ENCODE peak calls at places on chromosomes 7 and 10, in four cellular contexts. E is right cardiac atrium, N is cardiac muscle cell, F is heart left ventricle. W is an unnamed sample.
A peak's percentile ranks its signal among the peaks of the same experiment; 100 is the strongest.

GRCh38 chr7:28169166-28169713 is 11.4 kb downstream of the JAZF1 start:
- DNase-seq in E (no peak), N (no peak), F (no peak), W (no peak)

GRCh38 chr7:30877010-30877740 is 34.5 kb upstream of the AQP1 start:
- DNase-seq in E (no peak), N (no peak), F (no peak), W (no peak)

GRCh38 chr7:66399566-66399965 is 194.4 kb downstream of the TPST1 start:
- DNase-seq in E (no peak), N (no peak), F (no peak), W (no peak)

GRCh38 chr7:74272305-74273038 is 16.7 kb upstream of the CLIP2 start:
- DNase-seq in E (peak; percentile 79), N (peak; percentile 98), F (peak; percentile 90), W (peak; percentile 59)

GRCh38 chr7:25389489-25390106 is 161.3 kb upstream of the NPVF start:
- DNase-seq in E (no peak), N (peak; percentile 76), F (no peak), W (no peak)

GRCh38 chr10:55183993-55184392 is 383.0 kb upstream of the PCDH15 start:
- DNase-seq in E (no peak), N (peak; percentile 3), F (no peak), W (no peak)

GRCh38 chr10:33085313-33085833 is 127.3 kb upstream of the ITGB1 start:
- DNase-seq in E (no peak), N (peak; percentile 41), F (no peak), W (no peak)

GRCh38 chr7:42238709-42239395 is 1.8 kb upstream of the GLI3 start:
- DNase-seq in E (no peak), N (peak; percentile 79), F (no peak), W (no peak)

GRCh38 chr7:76512941-76513816 is 2.8 kb downstream of the UPK3B start:
- DNase-seq in E (no peak), N (peak; percentile 19), F (no peak), W (no peak)

GRCh38 chr7:46444266-46444665 is 523.2 kb upstream of the IGFBP3 start:
- DNase-seq in E (no peak), N (no peak), F (no peak), W (no peak)

GRCh38 chr7:137009404-137009803 is 141.0 kb downstream of the CHRM2 start:
- DNase-seq in E (no peak), N (no peak), F (no peak), W (no peak)

GRCh38 chr7:26083113-26083512 is 68.9 kb upstream of the NFE2L3 start:
- DNase-seq in E (no peak), N (peak; percentile 33), F (no peak), W (no peak)

GRCh38 chr7:151895695-151896485 is 19.0 kb upstream of the PRKAG2 start:
- DNase-seq in E (no peak), N (no peak), F (no peak), W (no peak)

GRCh38 chr10:49353026-49353894 is 42.6 kb downstream of the DRGX start:
- DNase-seq in E (no peak), N (no peak), F (no peak), W (no peak)

GRCh38 chr10:32981760-32982159 is 23.7 kb upstream of the ITGB1 start:
- DNase-seq in E (peak; percentile 50), N (peak; percentile 86), F (peak; percentile 69), W (peak; percentile 54)

GRCh38 chr10:125146791-125147604 is 13.4 kb downstream of the CTBP2 start:
- DNase-seq in E (no peak), N (no peak), F (no peak), W (no peak)

GRCh38 chr7:68978710-68979109 is 619.6 kb upstream of the AUTS2 start:
- DNase-seq in E (no peak), N (no peak), F (no peak), W (no peak)

GRCh38 chr10:71742301-71743098 is 22.9 kb upstream of the C10orf105 start:
- DNase-seq in E (no peak), N (no peak), F (no peak), W (no peak)

GRCh38 chr10:124447741-124448466 is 1.9 kb downstream of the NKX1-2 start:
- DNase-seq in E (no peak), N (no peak), F (no peak), W (no peak)

GRCh38 chr7:3942778-3943177 is 641.7 kb downstream of the SDK1 start:
- DNase-seq in E (no peak), N (no peak), F (no peak), W (no peak)

GRCh38 chr7:120981888-120982615 is 6.5 kb upstream of the CPED1 start:
- DNase-seq in E (no peak), N (peak; percentile 67), F (no peak), W (no peak)

GRCh38 chr7:33485746-33486491 is 356.6 kb downstream of the BBS9 start:
- DNase-seq in E (no peak), N (peak; percentile 11), F (no peak), W (no peak)

GRCh38 chr7:98992076-98992475 is 113.7 kb downstream of the TRRAP start:
- DNase-seq in E (no peak), N (no peak), F (no peak), W (no peak)

GRCh38 chr7:142919656-142920055 is 13.9 kb downstream of the TRPV5 start:
- DNase-seq in E (no peak), N (no peak), F (no peak), W (no peak)

GRCh38 chr7:123570390-123571182 is 13.0 kb upstream of the NDUFA5 start:
- DNase-seq in E (no peak), N (peak; percentile 17), F (no peak), W (no peak)

GRCh38 chr7:77855371-77856083 is 57.0 kb downstream of the PHTF2 start:
- DNase-seq in E (peak; percentile 35), N (peak; percentile 82), F (peak; percentile 87), W (peak; percentile 57)

GRCh38 chr7:155584763-155585531 is 38.6 kb upstream of the CNPY1 start:
- DNase-seq in E (no peak), N (peak; percentile 50), F (peak; percentile 59), W (no peak)

GRCh38 chr10:70462349-70462984 is 16.1 kb upstream of the PALD1 start:
- DNase-seq in E (peak; percentile 88), N (no peak), F (peak; percentile 94), W (no peak)

GRCh38 chr10:110349826-110350225 is 45.1 kb upstream of the SMNDC1 start:
- DNase-seq in E (no peak), N (no peak), F (no peak), W (no peak)

GRCh38 chr10:110344622-110345021 is 39.9 kb upstream of the SMNDC1 start:
- DNase-seq in E (no peak), N (no peak), F (no peak), W (no peak)

GRCh38 chr10:110348351-110348750 is 43.6 kb upstream of the SMNDC1 start:
- DNase-seq in E (no peak), N (no peak), F (no peak), W (no peak)

GRCh38 chr10:110343947-110344346 is 39.2 kb upstream of the SMNDC1 start:
- DNase-seq in E (no peak), N (no peak), F (no peak), W (no peak)

GRCh38 chr10:110346914-110347313 is 42.2 kb upstream of the SMNDC1 start:
- DNase-seq in E (no peak), N (no peak), F (no peak), W (no peak)
- H3K27ac ChIP-seq in E (no peak overlapping the region), N (no peak overlapping the region), F (no peak overlapping the region), W (no peak overlapping the region)

GRCh38 chr10:29923416-29923970 is 135.9 kb downstream of the JCAD start:
- DNase-seq in E (no peak), N (no peak), F (no peak), W (no peak)
- H3K4me3 ChIP-seq in E (no peak overlapping the region), N (no peak overlapping the region), F (no peak overlapping the region), W (no peak overlapping the region)

GRCh38 chr10:101838416-101838970 is 5.1 kb downstream of the KCNIP2 start:
- DNase-seq in E (no peak), N (no peak), F (no peak), W (no peak)

GRCh38 chr10:101837753-101838152 is 5.8 kb downstream of the KCNIP2 start:
- DNase-seq in E (no peak), N (no peak), F (no peak), W (no peak)

GRCh38 chr10:101840102-101840684 is 3.4 kb downstream of the KCNIP2 start:
- DNase-seq in E (no peak), N (peak; percentile 55), F (no peak), W (no peak)

GRCh38 chr10:101839421-101840063 is 4.1 kb downstream of the KCNIP2 start:
- DNase-seq in E (peak; percentile 51), N (peak; percentile 59), F (peak; percentile 57), W (peak; percentile 80)

DNA sequence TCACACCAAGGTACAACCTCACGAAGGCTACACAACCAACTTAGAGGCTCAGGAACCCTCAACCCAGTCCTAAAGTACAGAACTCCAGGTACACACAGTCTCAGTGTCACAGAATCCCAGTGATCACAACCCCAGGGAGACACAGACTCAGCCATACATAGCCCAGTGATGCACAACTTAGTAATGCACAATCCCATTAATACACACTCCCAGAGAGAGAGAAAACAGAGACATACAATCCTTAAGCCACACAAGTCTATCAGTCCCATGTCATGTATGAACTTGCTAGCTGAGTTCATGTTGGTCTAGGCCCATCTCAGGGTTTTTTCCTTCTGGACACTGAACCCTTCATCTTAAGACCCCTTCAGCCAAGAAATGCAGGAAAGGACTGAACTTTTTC is 4.6 kb downstream of the KCNIP2 start:
- DNase-seq in E (no peak), N (no peak), F (no peak), W (no peak)
- H3K27ac ChIP-seq in E (peak overlapping the region; percentile 18), N (peak overlapping the region; percentile 32), F (peak overlapping the region; percentile 37), W (no peak overlapping the region)

GRCh38 chr10:95562326-95562725 is 1.2 kb upstream of the SORBS1 start:
- DNase-seq in E (no peak), N (no peak), F (no peak), W (no peak)
- H3K4me3 ChIP-seq in E (no peak overlapping the region), N (no peak overlapping the region), F (no peak overlapping the region), W (no peak overlapping the region)

GRCh38 chr10:31013331-31013730 is 18.3 kb downstream of the ZNF438 start:
- DNase-seq in E (no peak), N (no peak), F (no peak), W (no peak)

GRCh38 chr10:31014146-31014880 is 17.4 kb downstream of the ZNF438 start:
- DNase-seq in E (no peak), N (no peak), F (no peak), W (no peak)

GRCh38 chr10:31018977-31019376 is 12.7 kb downstream of the ZNF438 start:
- DNase-seq in E (no peak), N (no peak), F (no peak), W (no peak)

GRCh38 chr10:31020128-31020527 is 11.5 kb downstream of the ZNF438 start:
- DNase-seq in E (no peak), N (no peak), F (no peak), W (no peak)

DNA sequence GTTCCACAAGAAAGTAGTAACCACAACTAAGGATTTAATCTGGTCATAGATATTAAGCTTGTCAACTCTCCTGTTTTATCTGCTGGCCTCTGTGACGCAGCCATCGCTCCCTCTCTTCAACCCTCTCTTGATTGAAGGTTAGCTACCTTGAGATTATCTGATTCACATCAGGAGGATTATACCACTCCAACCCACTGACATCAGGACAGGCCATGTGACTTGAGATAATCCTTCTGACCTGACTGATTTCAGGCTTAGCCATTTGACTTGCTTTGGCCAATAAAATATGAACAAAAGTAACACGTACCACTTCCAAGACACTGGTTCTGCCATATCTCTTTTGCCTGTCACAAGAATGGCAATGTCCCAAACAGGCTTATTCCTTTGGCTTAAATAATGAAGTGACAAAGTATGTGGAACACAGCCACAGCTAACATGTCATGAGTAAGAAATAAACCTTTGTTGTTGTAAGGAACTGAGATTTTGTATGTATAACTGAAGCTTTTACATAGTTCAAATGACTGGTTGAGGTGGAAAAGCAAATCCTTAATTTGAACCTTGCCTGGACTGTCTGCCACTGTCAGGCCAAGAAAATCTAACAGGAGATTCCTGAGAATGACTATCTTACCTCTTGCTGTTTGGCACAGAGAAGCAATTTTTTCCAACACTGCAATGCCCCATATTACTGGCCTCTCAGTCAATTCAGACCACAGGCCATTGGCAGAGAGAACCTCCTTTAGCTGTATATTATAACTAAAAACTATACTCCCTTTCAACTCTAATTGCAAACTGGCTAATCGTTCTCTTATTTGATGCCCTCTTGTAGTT is 13.9 kb downstream of the ZNF438 start:
- DNase-seq in E (no peak), N (no peak), F (no peak), W (no peak)
- H3K27ac ChIP-seq in E (peak overlapping the region; percentile 64), N (no peak overlapping the region), F (peak overlapping the region; percentile 26), W (no peak overlapping the region)

W was measured in right lobe of liver.